ENCODE peak calls at places on chromosome 11, in ten cellular contexts. A, W, J, Q, C, Y, D, H, S and K are unnamed samples.

GRCh38 chr11:76802621-76803020 is 19.5 kb downstream of the TSKU start:
- DNase-seq in C (no peak), D (no peak), Y (no peak), A (no peak), S (peak), W (no peak), J (no peak), H (peak), Q (no peak), K (no peak)

GRCh38 chr11:113001709-113002108 is 40.5 kb downstream of the NCAM1 start:
- DNase-seq in Y (no peak), C (no peak), D (no peak), H (no peak), W (no peak), A (no peak), S (no peak), J (no peak), Q (no peak), K (no peak)

GRCh38 chr11:118312328-118312727 is 7.8 kb downstream of the CD3E start:
- DNase-seq in H (no peak), Y (no peak), A (no peak), S (no peak), C (no peak), W (no peak), D (no peak), Q (no peak), J (no peak), K (no peak)

GRCh38 chr11:20782771-20783170 is 113.4 kb downstream of the NELL1 start:
- DNase-seq in D (no peak), J (no peak), W (no peak), A (no peak), Q (no peak), C (no peak), S (no peak), H (no peak), Y (no peak), K (no peak)

GRCh38 chr11:21414928-21415327 is 745.5 kb downstream of the NELL1 start:
- DNase-seq in Y (no peak), D (no peak), J (no peak), Q (no peak), A (no peak), W (no peak), C (no peak), H (no peak), S (no peak), K (no peak)

GRCh38 chr11:128323381-128323780 is 264.0 kb downstream of the ETS1 start:
- DNase-seq in Q (no peak), J (peak), C (no peak), H (no peak), D (no peak), A (peak), S (no peak), Y (peak), W (no peak), K (no peak)

GRCh38 chr11:10898003-10898762 is 40.3 kb upstream of the ZBED5 start:
- DNase-seq in Y (peak), A (no peak), D (no peak), S (no peak), W (no peak), C (no peak), H (no peak), J (no peak), Q (no peak), K (no peak)

GRCh38 chr11:72222106-72222891 is 2.3 kb upstream of the INPPL1 start:
- DNase-seq in W (no peak), H (peak), S (peak), J (no peak), C (peak), Y (no peak), Q (no peak), A (no peak), D (no peak), K (no peak)

GRCh38 chr11:16794047-16794818 is 55.8 kb downstream of the C11orf58 start:
- DNase-seq in S (no peak), A (no peak), Y (no peak), H (peak), D (no peak), C (no peak), J (no peak), Q (no peak), W (no peak), K (no peak)

GRCh38 chr11:73266644-73267015 is 5.5 kb upstream of the P2RY6 start:
- DNase-seq in C (peak), Y (no peak), A (no peak), H (no peak), W (no peak), Q (no peak), J (no peak), D (no peak), S (peak), K (no peak)

GRCh38 chr11:19332476-19332875 is 91.7 kb upstream of the E2F8 start:
- DNase-seq in W (no peak), H (no peak), S (no peak), C (no peak), J (no peak), Y (no peak), Q (no peak), A (no peak), D (no peak), K (no peak)

GRCh38 chr11:9875402-9875801 is 211.5 kb downstream of the SWAP70 start:
- DNase-seq in W (no peak), D (no peak), A (no peak), S (no peak), H (no peak), Q (no peak), J (no peak), C (no peak), Y (no peak), K (no peak)

GRCh38 chr11:130816941-130817607 is 99.2 kb downstream of the SNX19 start:
- DNase-seq in A (no peak), C (no peak), Y (no peak), Q (no peak), J (peak), H (no peak), W (no peak), D (no peak), S (no peak), K (no peak)

GRCh38 chr11:86636275-86636674 is 36.1 kb downstream of the ME3 start:
- DNase-seq in S (no peak), C (no peak), A (peak), Y (no peak), D (no peak), Q (peak), W (no peak), H (no peak), J (peak), K (no peak)